ENCODE peak calls at places on chromosomes 13 and 19, in eight cellular contexts. L, W, Q, N, I, J, Z and A are unnamed samples.

GRCh38 chr13:40777166-40777956 is 6.4 kb upstream of the MRPS31 start:
- DNase-seq in W (no peak), Z (no peak), N (no peak), I (no peak), Q (peak), L (peak), J (peak), A (peak)

GRCh38 chr13:75907044-75907443 is 270.9 kb downstream of the LMO7 start:
- DNase-seq in Z (no peak), J (no peak), W (no peak), N (no peak), I (no peak), L (no peak), Q (peak), A (no peak)

GRCh38 chr19:8149261-8150094 is at the start of gene FBN3:
- DNase-seq in J (no peak), N (no peak), Q (no peak), W (no peak), Z (no peak), I (peak), L (no peak), A (no peak)

GRCh38 chr13:32905063-32905863 is 111.0 kb upstream of the KL start:
- DNase-seq in W (no peak), Z (no peak), J (no peak), N (no peak), L (peak), Q (no peak), I (no peak), A (no peak)

GRCh38 chr13:50668882-50669281 is 174.6 kb downstream of the DLEU7 start:
- DNase-seq in N (no peak), J (no peak), L (no peak), W (no peak), Q (no peak), I (no peak), Z (no peak), A (no peak)

GRCh38 chr13:110433014-110433413 is 125.9 kb downstream of the COL4A2 start:
- DNase-seq in I (no peak), L (no peak), Q (no peak), J (no peak), W (no peak), Z (no peak), N (no peak), A (no peak)

GRCh38 chr13:55229906-55230569 is 1910.7 kb upstream of the PRR20A start:
- DNase-seq in W (no peak), I (no peak), L (no peak), J (no peak), Q (no peak), N (no peak), Z (no peak), A (no peak)

GRCh38 chr19:29943615-29944014 is 1.6 kb downstream of the URI1 start:
- DNase-seq in L (no peak), N (no peak), I (no peak), Z (no peak), J (no peak), W (no peak), Q (no peak), A (no peak)

GRCh38 chr19:39160889-39161672 is 35.5 kb downstream of the PAK4 start:
- DNase-seq in L (peak), Z (no peak), W (no peak), J (no peak), Q (no peak), I (no peak), N (no peak), A (no peak)

GRCh38 chr19:55253842-55254624 is 4.8 kb downstream of the PPP6R1 start:
- DNase-seq in I (no peak), L (no peak), W (peak), N (peak), Q (no peak), Z (no peak), J (no peak), A (no peak)

GRCh38 chr19:52992109-52993004 is 21.4 kb upstream of the ERVV-1 start:
- DNase-seq in N (no peak), Z (no peak), Q (no peak), W (no peak), L (no peak), I (peak), J (no peak), A (no peak)

GRCh38 chr13:59172076-59172475 is 991.7 kb downstream of the DIAPH3 start:
- DNase-seq in W (no peak), N (no peak), J (no peak), L (no peak), Q (no peak), I (no peak), Z (no peak), A (no peak)

GRCh38 chr19:5609881-5610280 is 12.7 kb downstream of the SAFB2 start:
- DNase-seq in J (no peak), Q (no peak), I (no peak), N (no peak), Z (no peak), W (no peak), L (no peak), A (no peak)